ENCODE peak calls at places on chromosomes 16 and 17, in four cellular contexts. N, A, K and Y are unnamed samples.

GRCh38 chr16:50266337-50267091 is at the start of gene ADCY7:
- DNase-seq in N (peak; percentile 41), A (peak; percentile 72), K (no peak), Y (peak; percentile 83)

GRCh38 chr17:63698886-63699637 is 863 bp downstream of the LIMD2 start:
- DNase-seq in N (peak; percentile 46), A (no peak), K (peak; percentile 25), Y (peak; percentile 45)

GRCh38 chr16:68475071-68475470 is 26.8 kb upstream of the SMPD3 start:
- DNase-seq in N (no peak), A (no peak), K (peak; percentile 67), Y (no peak)

GRCh38 chr16:69465881-69466280 is 41.5 kb downstream of the CYB5B start:
- DNase-seq in N (no peak), A (no peak), K (no peak), Y (no peak)

GRCh38 chr17:29615492-29616299 is 7.0 kb downstream of the CORO6 start:
- DNase-seq in N (peak; percentile 94), A (peak; percentile 97), K (peak; percentile 76), Y (peak; percentile 94)

GRCh38 chr17:65594585-65594940 is 33.1 kb upstream of the AXIN2 start:
- DNase-seq in N (no peak), A (no peak), K (no peak), Y (peak; percentile 25)

GRCh38 chr17:61307905-61308886 is 91.4 kb upstream of the TBX2 start:
- DNase-seq in N (no peak), A (no peak), K (peak; percentile 75), Y (peak; percentile 75)

GRCh38 chr17:47603830-47604229 is 45.9 kb upstream of the KPNB1 start:
- DNase-seq in N (no peak), A (no peak), K (no peak), Y (no peak)

GRCh38 chr17:43661699-43662431 is at the start of gene MEOX1:
- DNase-seq in N (no peak), A (no peak), K (peak; percentile 88), Y (no peak)

GRCh38 chr17:5425826-5426225 is 5.8 kb downstream of the RPAIN start:
- DNase-seq in N (no peak), A (no peak), K (no peak), Y (no peak)

GRCh38 chr17:2266045-2266864 is 37.3 kb downstream of the SMG6 start:
- DNase-seq in N (no peak), A (no peak), K (no peak), Y (no peak)

GRCh38 chr16:56451753-56452689 is 667 bp downstream of the OGFOD1 start:
- DNase-seq in N (peak; percentile 78), A (peak; percentile 23), K (peak; percentile 28), Y (peak; percentile 68)

GRCh38 chr17:77160877-77161530 is 20.2 kb downstream of the SEC14L1 start:
- DNase-seq in N (no peak), A (no peak), K (no peak), Y (no peak)

GRCh38 chr16:46976550-46976949 is 3.1 kb upstream of the DNAJA2 start:
- DNase-seq in N (no peak), A (no peak), K (peak; percentile 57), Y (peak; percentile 28)

GRCh38 chr17:13046361-13046760 is 28.5 kb upstream of the ELAC2 start:
- DNase-seq in N (no peak), A (no peak), K (no peak), Y (no peak)

GRCh38 chr16:88063201-88063773 is 112.1 kb downstream of the BANP start:
- DNase-seq in N (no peak), A (no peak), K (no peak), Y (no peak)

GRCh38 chr17:78219396-78220150 is 5.5 kb downstream of the BIRC5 start:
- DNase-seq in N (peak; percentile 27), A (no peak), K (no peak), Y (no peak)

GRCh38 chr17:7842950-7843535 is 9.0 kb downstream of the KDM6B start:
- DNase-seq in N (peak; percentile 54), A (no peak), K (no peak), Y (no peak)
- H2AFZ ChIP-seq in N (no peak overlapping the region), A (peak overlapping the region; percentile 62), K (no peak overlapping the region), Y (no peak overlapping the region)

GRCh38 chr16:11232852-11233726 is 22.9 kb downstream of the SOCS1 start:
- DNase-seq in N (no peak), A (peak; percentile 77), K (no peak), Y (no peak)
- H2AFZ ChIP-seq in N (no peak overlapping the region), A (peak overlapping the region; percentile 90), K (no peak overlapping the region), Y (no peak overlapping the region)

GRCh38 chr16:75593308-75593707 is 27.1 kb downstream of the GABARAPL2 start:
- DNase-seq in N (no peak), A (no peak), K (no peak), Y (no peak)

GRCh38 chr16:75591001-75591852 is 25.0 kb downstream of the GABARAPL2 start:
- DNase-seq in N (no peak), A (no peak), K (no peak), Y (peak; percentile 66)

GRCh38 chr16:75589301-75589700 is 23.1 kb downstream of the GABARAPL2 start:
- DNase-seq in N (peak; percentile 26), A (no peak), K (no peak), Y (no peak)

GRCh38 chr16:75588716-75589115 is 22.5 kb downstream of the GABARAPL2 start:
- DNase-seq in N (no peak), A (no peak), K (no peak), Y (no peak)

DNA sequence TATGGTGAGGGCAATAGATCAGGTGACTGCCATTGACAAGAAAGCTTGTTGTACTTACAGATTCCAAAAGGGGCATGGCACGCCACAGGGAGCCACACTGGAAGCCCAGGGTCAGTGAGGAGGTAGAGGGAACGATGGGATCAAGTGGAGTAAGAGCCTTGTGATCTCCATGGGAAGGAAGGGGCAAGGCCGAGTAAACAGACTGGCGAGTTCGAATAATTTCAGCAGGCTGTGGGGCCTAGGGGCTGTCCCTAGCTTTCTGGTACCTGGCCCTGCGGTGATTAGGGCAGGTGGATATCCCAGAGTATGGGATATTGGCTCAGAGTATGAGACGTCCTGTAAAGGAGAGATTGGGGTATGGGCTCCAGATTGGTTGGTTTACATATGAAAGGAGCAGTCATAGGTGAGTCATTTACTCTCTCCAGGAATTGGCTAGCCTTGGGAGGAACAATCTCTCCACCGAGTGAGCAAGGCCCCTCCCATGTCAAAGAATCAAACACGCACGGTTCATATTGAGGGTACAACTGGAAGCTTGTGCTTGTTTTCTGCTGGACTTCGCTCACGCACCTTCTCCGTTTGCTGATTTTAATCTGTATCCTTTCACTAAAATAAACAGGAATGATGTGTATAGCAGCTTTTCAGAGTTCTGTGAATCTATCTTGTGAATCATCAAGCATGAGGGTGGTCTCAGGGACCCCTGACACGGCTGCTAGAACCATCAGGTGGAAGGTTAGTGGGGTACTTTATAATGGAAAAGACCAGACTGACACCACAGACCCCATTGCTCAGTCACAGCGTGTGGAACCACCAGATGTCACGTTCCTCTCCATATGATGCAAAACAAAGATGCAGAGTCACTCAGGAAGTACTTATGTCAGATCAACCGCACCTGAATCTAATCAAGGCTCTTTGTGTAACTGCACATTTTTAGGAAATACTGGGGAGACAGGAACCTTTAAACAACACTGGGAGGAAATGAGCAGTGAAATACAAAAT is 27.9 kb downstream of the GABARAPL2 start:
- DNase-seq in N (no peak), A (peak; percentile 48), K (peak; percentile 84), Y (peak; percentile 29)
- H2AFZ ChIP-seq in N (no peak overlapping the region), A (peak overlapping the region; percentile 82), K (peak overlapping the region; percentile 73), Y (no peak overlapping the region)

GRCh38 chr17:75524269-75524970 is 1.1 kb upstream of the LLGL2 start:
- DNase-seq in N (no peak), A (no peak), K (no peak), Y (no peak)
- H2AFZ ChIP-seq in N (peak overlapping the region; percentile 66), A (peak overlapping the region; percentile 92), K (peak overlapping the region; percentile 93), Y (peak overlapping the region; percentile 81)

DNA sequence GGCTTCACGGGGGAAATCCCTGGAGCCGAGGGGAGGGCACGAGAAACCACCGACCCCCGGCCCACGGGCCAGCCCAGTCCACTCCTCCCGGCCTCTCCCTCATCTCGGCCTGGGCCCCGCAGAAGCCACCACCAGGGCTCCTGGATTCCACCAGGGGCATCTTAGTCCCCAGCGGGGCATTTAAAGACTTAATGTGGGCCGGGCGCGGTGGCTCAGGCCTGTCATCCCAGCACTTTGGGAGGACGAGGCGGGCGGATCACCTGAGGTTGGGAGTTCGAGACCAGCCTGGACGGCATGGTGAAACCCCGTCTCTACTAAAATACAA is 24.1 kb upstream of the ABR start:
- DNase-seq in N (no peak), A (no peak), K (no peak), Y (no peak)
- H2AFZ ChIP-seq in N (peak overlapping the region; percentile 94), A (no peak overlapping the region), K (peak overlapping the region; percentile 86), Y (peak overlapping the region; percentile 57)

DNA sequence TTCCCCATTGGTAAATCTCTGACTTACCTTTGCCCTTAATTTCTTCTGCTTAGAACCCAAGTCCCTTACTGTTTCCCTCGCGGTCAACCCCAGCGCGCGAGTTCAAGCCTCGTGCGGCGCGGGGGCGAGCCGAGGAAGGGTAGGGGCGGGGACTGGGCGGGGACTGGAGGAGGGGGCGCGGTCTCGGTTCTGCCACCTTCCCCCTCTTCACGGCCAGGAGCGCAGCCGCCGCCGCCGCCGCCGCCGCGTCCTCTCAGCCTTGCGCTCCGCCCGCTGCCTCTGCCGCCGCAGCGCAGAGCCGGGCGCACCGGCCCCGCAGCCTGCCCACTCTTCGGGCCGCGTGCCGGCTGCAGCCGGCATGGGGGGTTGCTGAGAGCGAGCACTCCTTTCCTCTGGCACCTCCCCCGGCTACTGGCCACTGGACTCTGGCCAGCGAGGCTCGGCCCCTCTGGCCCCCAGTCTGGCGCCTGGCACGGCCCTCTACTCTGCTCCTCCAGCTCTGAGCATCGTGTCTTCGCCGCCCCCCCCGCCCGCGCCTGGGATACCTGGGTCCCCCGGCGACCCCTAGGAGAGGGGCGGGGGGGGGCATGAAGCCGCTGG is at the start of gene RAPGEFL1:
- DNase-seq in N (peak; percentile 91), A (peak; percentile 97), K (no peak), Y (peak; percentile 92)
- H2AFZ ChIP-seq in N (no peak within 1 kb of the TSS), A (peak within 1 kb of the TSS; percentile 89), K (no peak within 1 kb of the TSS), Y (peak within 1 kb of the TSS; percentile 43)

DNA sequence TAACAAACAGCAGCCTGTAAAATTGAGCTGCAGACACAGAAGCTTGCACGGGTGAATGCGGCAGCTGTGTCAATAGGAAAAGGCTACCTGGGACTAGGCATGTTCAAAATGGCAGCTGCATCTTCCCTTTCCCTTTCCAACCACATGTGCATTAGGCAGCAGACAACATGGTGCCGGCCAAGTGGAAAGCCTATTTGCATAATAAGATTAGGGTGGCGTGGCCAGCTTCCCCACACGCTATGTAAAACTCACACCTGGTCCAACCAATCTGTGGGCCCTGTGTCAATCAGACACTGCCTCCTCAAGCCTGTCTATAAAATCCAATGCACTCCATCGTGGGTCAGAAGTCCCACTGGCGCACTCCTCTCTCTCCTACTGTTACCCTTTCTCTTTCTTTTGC is 61.0 kb upstream of the RBBP6 start:
- DNase-seq in N (peak; percentile 37), A (no peak), K (no peak), Y (no peak)
- H2AFZ ChIP-seq in N (no peak overlapping the region), A (no peak overlapping the region), K (no peak overlapping the region), Y (no peak overlapping the region)

GRCh38 chr17:55433029-55433628 is 11.5 kb upstream of the MMD start:
- DNase-seq in N (no peak), A (no peak), K (peak; percentile 99), Y (peak; percentile 41)

GRCh38 chr17:55435408-55435807 is 13.8 kb upstream of the MMD start:
- DNase-seq in N (no peak), A (no peak), K (no peak), Y (no peak)

GRCh38 chr17:55434721-55435120 is 13.1 kb upstream of the MMD start:
- DNase-seq in N (no peak), A (no peak), K (no peak), Y (no peak)

GRCh38 chr17:55432358-55433028 is 10.9 kb upstream of the MMD start:
- DNase-seq in N (no peak), A (no peak), K (peak; percentile 69), Y (no peak)

GRCh38 chr17:55433629-55434422 is 12.2 kb upstream of the MMD start:
- DNase-seq in N (no peak), A (no peak), K (peak; percentile 99), Y (peak; percentile 67)
- H2AFZ ChIP-seq in N (peak overlapping the region; percentile 1), A (peak overlapping the region; percentile 54), K (no peak overlapping the region), Y (no peak overlapping the region)